ENCODE peak calls at places on chromosomes 1 and 21, in five cellular contexts. T is IMR-90, R is Panc1, F is ovary, G is heart right ventricle. E is an unnamed sample.

GRCh38 chr1:2556277-2557145 is at the start of gene TNFRSF14:
- DNase-seq in G (peak; percentile 65), T (peak; percentile 35), F (peak; percentile 69), R (no peak), E (peak; percentile 51)

GRCh38 chr1:193060938-193061337 is 1.5 kb downstream of the RO60 start:
- DNase-seq in F (no peak), T (peak; percentile 22), G (no peak), R (no peak), E (no peak)

GRCh38 chr1:52268372-52268771 is 97.6 kb downstream of the CC2D1B start:
- DNase-seq in F (no peak), G (no peak), R (no peak), T (peak; percentile 22), E (peak; percentile 41)

GRCh38 chr1:111471012-111471411 is 2.8 kb upstream of the C1orf162 start:
- DNase-seq in G (peak; percentile 49), F (no peak), R (no peak), T (no peak), E (no peak)

GRCh38 chr1:236688705-236689104 is 2.4 kb downstream of the ACTN2 start:
- DNase-seq in G (peak; percentile 65), F (no peak), R (no peak), T (no peak), E (peak; percentile 86)

GRCh38 chr1:154182342-154183044 is 9.4 kb downstream of the TPM3 start:
- DNase-seq in G (peak; percentile 74), F (peak; percentile 73), R (no peak), T (peak; percentile 84), E (peak; percentile 89)

GRCh38 chr1:178564086-178564782 is 51.3 kb downstream of the TEX35 start:
- DNase-seq in F (no peak), T (no peak), R (no peak), G (no peak), E (peak; percentile 35)

GRCh38 chr1:66244429-66244828 is 289.5 kb upstream of the SGIP1 start:
- DNase-seq in F (no peak), R (no peak), G (no peak), T (no peak), E (no peak)

GRCh38 chr1:173301507-173301906 is 94.4 kb upstream of the TNFSF4 start:
- DNase-seq in F (no peak), R (no peak), T (no peak), G (no peak), E (no peak)

GRCh38 chr21:43890042-43890441 is 25.0 kb downstream of the AGPAT3 start:
- DNase-seq in G (no peak), R (no peak), T (no peak), F (peak; percentile 12), E (no peak)

GRCh38 chr1:176670853-176671252 is 207.9 kb downstream of the PAPPA2 start:
- DNase-seq in F (no peak), R (no peak), G (no peak), T (no peak), E (no peak)

GRCh38 chr1:201258763-201259230 is 24.5 kb upstream of the PKP1 start:
- DNase-seq in F (no peak), T (no peak), G (no peak), R (no peak), E (no peak)

GRCh38 chr1:169764919-169765318 is 29.8 kb downstream of the METTL18 start:
- DNase-seq in R (no peak), F (no peak), G (no peak), T (no peak), E (no peak)

GRCh38 chr1:226549937-226550670 is 1.5 kb downstream of the STUM start:
- DNase-seq in G (peak; percentile 55), F (peak; percentile 57), T (no peak), R (no peak), E (no peak)

GRCh38 chr1:151715726-151716404 is 738 bp downstream of the CELF3 start:
- DNase-seq in F (no peak), T (no peak), G (no peak), R (no peak), E (peak; percentile 42)

GRCh38 chr21:24424786-24425185 is 1182.5 kb downstream of the MRPL39 start:
- DNase-seq in G (no peak), F (no peak), R (no peak), T (no peak), E (no peak)

GRCh38 chr21:46269466-46269865 is 15.9 kb downstream of the MCM3AP start:
- DNase-seq in F (no peak), R (peak; percentile 48), G (no peak), T (no peak), E (no peak)

GRCh38 chr1:21069549-21069948 is 107.1 kb downstream of the EIF4G3 start:
- DNase-seq in G (no peak), T (peak; percentile 86), F (no peak), R (no peak), E (no peak)

GRCh38 chr1:24641646-24642151 is 1.4 kb upstream of the SRRM1 start:
- DNase-seq in R (no peak), T (peak; percentile 16), G (peak; percentile 18), F (peak; percentile 67), E (peak; percentile 49)

GRCh38 chr1:116391207-116391606 is 18.2 kb downstream of the ATP1A1 start:
- DNase-seq in T (no peak), F (no peak), R (no peak), G (no peak), E (no peak)

GRCh38 chr1:211327341-211327921 is 798 bp downstream of the TRAF5 start:
- DNase-seq in F (peak; percentile 44), T (peak; percentile 71), R (no peak), G (no peak), E (peak; percentile 78)

GRCh38 chr1:233935277-233935868 is 30.9 kb downstream of the SLC35F3 start:
- DNase-seq in G (no peak), T (no peak), R (no peak), F (no peak), E (no peak)

GRCh38 chr1:150516050-150516591 is 569 bp downstream of the FALEC start:
- DNase-seq in G (no peak), T (no peak), R (no peak), F (no peak), E (no peak)

GRCh38 chr1:207393610-207394009 is 60.5 kb upstream of the CR2 start:
- DNase-seq in F (no peak), G (no peak), T (peak; percentile 91), R (peak; percentile 27), E (peak; percentile 77)

GRCh38 chr1:221161571-221162041 is 282.4 kb downstream of the HLX start:
- DNase-seq in F (no peak), R (no peak), G (no peak), T (peak; percentile 13), E (no peak)

GRCh38 chr1:198929111-198929604 is 290.3 kb downstream of the PTPRC start:
- DNase-seq in G (no peak), F (no peak), T (no peak), R (no peak), E (no peak)

GRCh38 chr1:197921235-197922069 is 4.3 kb downstream of the LHX9 start:
- DNase-seq in G (no peak), F (no peak), R (no peak), T (no peak), E (no peak)

GRCh38 chr1:8497196-8497878 is 179.4 kb downstream of the SLC45A1 start:
- DNase-seq in R (peak; percentile 43), G (no peak), T (peak; percentile 74), F (no peak), E (peak; percentile 86)

GRCh38 chr21:38129711-38130110 is 127.1 kb upstream of the KCNJ15 start:
- DNase-seq in T (no peak), F (no peak), G (no peak), R (no peak), E (no peak)

GRCh38 chr1:27789511-27790154 is 16.6 kb downstream of the STX12 start:
- DNase-seq in T (peak; percentile 57), G (peak; percentile 66), R (no peak), F (no peak), E (peak; percentile 76)

GRCh38 chr1:218384576-218384975 is 39.4 kb downstream of the TGFB2 start:
- DNase-seq in R (no peak), F (no peak), G (no peak), T (peak; percentile 65), E (peak; percentile 34)

GRCh38 chr1:177053648-177054047 is 110.9 kb downstream of the ASTN1 start:
- DNase-seq in T (no peak), G (no peak), R (no peak), F (no peak), E (no peak)

GRCh38 chr1:156371553-156372264 is 2.7 kb downstream of the RHBG start:
- DNase-seq in R (no peak), F (peak; percentile 94), G (no peak), T (peak; percentile 58), E (no peak)

GRCh38 chr1:46194641-46195179 is 3.5 kb downstream of the POMGNT1 start:
- DNase-seq in T (no peak), G (no peak), F (no peak), R (no peak), E (no peak)

GRCh38 chr1:46197551-46198025 is 646 bp downstream of the POMGNT1 start:
- DNase-seq in G (no peak), R (no peak), T (no peak), F (no peak), E (no peak)

GRCh38 chr1:46196609-46197008 is 1.6 kb downstream of the POMGNT1 start:
- DNase-seq in F (no peak), G (no peak), T (no peak), R (no peak), E (no peak)

GRCh38 chr1:46199233-46199749 is 1.1 kb upstream of the POMGNT1 start:
- DNase-seq in F (no peak), R (no peak), G (no peak), T (no peak), E (no peak)

GRCh38 chr1:46198026-46198826 is at the start of gene POMGNT1:
- DNase-seq in R (no peak), G (peak; percentile 51), F (peak; percentile 81), T (peak; percentile 39), E (peak; percentile 76)
- TF ChIP-seq CTCF in R (no peak), G (peak; percentile 48), F (no peak), T (peak; percentile 18), E (no peak)

GRCh38 chr1:32195972-32196823 is 4.2 kb upstream of the CCDC28B start:
- DNase-seq in T (peak; percentile 54), G (no peak), F (no peak), R (no peak), E (no peak)
- H3K36me3 ChIP-seq in T (peaks cover 69% of the 10 kb centered on the region), G (peaks cover 79% of the 10 kb centered on the region), F (no peaks in the 10 kb centered on the region), R (peaks cover 26% of the 10 kb centered on the region), E (peaks cover 48% of the 10 kb centered on the region)

DNA sequence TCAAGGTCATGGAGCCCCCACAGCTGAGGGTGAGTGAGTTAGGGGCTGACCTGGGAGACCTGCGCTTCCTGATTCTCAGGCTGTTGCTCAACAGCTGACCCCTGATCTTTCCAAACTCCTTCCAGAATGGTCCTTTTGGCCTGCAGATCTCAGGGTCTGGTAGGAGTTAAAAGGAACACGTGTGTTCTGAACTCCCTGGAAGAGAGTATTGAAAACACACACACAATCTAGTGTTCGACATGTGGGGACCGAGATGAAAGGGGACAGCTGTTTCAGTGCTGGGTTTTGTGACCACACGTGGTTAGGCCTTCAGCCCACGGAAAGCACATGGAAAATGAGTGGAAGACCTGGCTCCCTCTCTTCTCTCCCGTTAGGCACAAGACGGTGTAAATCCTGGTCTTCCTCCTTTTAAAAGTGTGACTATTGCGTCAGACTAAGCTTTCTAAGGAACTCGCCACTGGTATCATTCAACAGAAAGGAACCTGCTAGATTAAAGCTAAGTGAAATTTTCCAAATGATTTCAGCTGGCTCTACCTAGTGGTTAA is 49.6 kb downstream of the RUNX1 start:
- DNase-seq in G (no peak), R (no peak), T (no peak), F (no peak), E (no peak)
- H3K27me3 ChIP-seq in G (no peaks in the 10 kb centered on the region), R (no peaks in the 10 kb centered on the region), T (no peaks in the 10 kb centered on the region), F (no peaks in the 10 kb centered on the region), E (no peaks in the 10 kb centered on the region)

GRCh38 chr1:240991230-240991629 is 365.8 kb downstream of the RGS7 start:
- DNase-seq in G (no peak), F (no peak), R (no peak), T (no peak), E (no peak)
- TF ChIP-seq CTCF in G (no peak), F (no peak), R (no peak), T (no peak), E (no peak)

E was measured in cardiac muscle cell.